ENCODE peak calls at places on chromosomes 2 and 18, in ten cellular contexts. F is omental fat pad; K is astrocyte of the spinal cord; W is stimulated activated CD8-positive, alpha-beta memory T cell treated with anti-CD3 and anti-CD28 coated beads, Interleukin-12 subunit alpha, Interleukin-12 subunit beta, amount 100 ng/mL, for 4 hours; Z is AG20443; P is pulmonary artery endothelial cell; T is NCI-H748 treated with DMSO at 0.1 percent for 48 hours; A is foreskin fibroblast; M is NCI-H2081; G is AG04450. U is an unnamed sample.

GRCh38 chr2:235504459-235505200 is 10.8 kb downstream of the AGAP1 start:
- DNase-seq in K (no peak), W (no peak), A (no peak), T (no peak), P (no peak), Z (no peak), M (no peak), G (no peak), F (no peak), U (peak; percentile 44)

GRCh38 chr2:238403632-238404405 is 22.9 kb upstream of the ASB1 start:
- DNase-seq in G (no peak), P (no peak), K (no peak), T (no peak), A (no peak), M (no peak), W (no peak), F (no peak), Z (no peak), U (no peak)

GRCh38 chr18:74375999-74376398 is 60.4 kb downstream of the C18orf63 start:
- DNase-seq in T (no peak), W (no peak), P (no peak), F (no peak), K (no peak), M (no peak), Z (peak; percentile 45), G (no peak), A (peak; percentile 54), U (no peak)

GRCh38 chr2:864501-865106 is 86.0 kb upstream of the SNTG2 start:
- DNase-seq in W (no peak), K (no peak), F (no peak), G (no peak), T (no peak), A (no peak), P (no peak), Z (no peak), M (no peak), U (no peak)

GRCh38 chr18:55485666-55486065 is 102.3 kb downstream of the TCF4 start:
- DNase-seq in Z (peak; percentile 56), A (peak; percentile 40), T (no peak), F (no peak), G (no peak), K (peak; percentile 79), M (no peak), W (no peak), P (no peak), U (no peak)

GRCh38 chr2:11813951-11814350 is 67.5 kb downstream of the LPIN1 start:
- DNase-seq in F (no peak), W (no peak), A (no peak), M (no peak), P (no peak), G (no peak), T (no peak), K (no peak), Z (no peak), U (no peak)

GRCh38 chr2:101120124-101120996 is 30.8 kb downstream of the TBC1D8 start:
- DNase-seq in W (no peak), K (peak; percentile 61), G (no peak), M (no peak), P (peak; percentile 63), T (no peak), F (peak; percentile 45), Z (peak; percentile 42), A (peak; percentile 97), U (peak; percentile 90)

GRCh38 chr2:188414412-188414811 is 122.7 kb downstream of the GULP1 start:
- DNase-seq in A (peak; percentile 14), K (peak; percentile 53), Z (no peak), M (no peak), P (no peak), W (no peak), F (no peak), G (no peak), T (no peak), U (no peak)

GRCh38 chr2:82790277-82791021 is 1668.6 kb downstream of the SUCLG1 start:
- DNase-seq in A (peak; percentile 49), P (no peak), K (peak; percentile 6), W (no peak), M (no peak), Z (peak; percentile 36), T (no peak), G (peak; percentile 8), F (no peak), U (peak; percentile 71)

GRCh38 chr2:239467956-239468490 is 67.2 kb upstream of the HDAC4 start:
- DNase-seq in A (no peak), P (no peak), G (no peak), K (no peak), Z (no peak), F (no peak), M (no peak), T (no peak), W (no peak), U (no peak)

GRCh38 chr2:28224648-28225471 is 167.8 kb upstream of the FOSL2 start:
- DNase-seq in Z (peak; percentile 73), G (peak; percentile 79), T (no peak), K (peak; percentile 94), P (no peak), M (no peak), W (no peak), F (no peak), A (peak; percentile 85), U (peak; percentile 93)

GRCh38 chr2:43609304-43609883 is 13.6 kb upstream of the THADA start:
- DNase-seq in A (peak; percentile 39), Z (peak; percentile 63), G (no peak), P (peak; percentile 3), F (no peak), K (peak; percentile 41), W (no peak), M (peak; percentile 71), T (peak; percentile 25), U (peak; percentile 68)

GRCh38 chr18:79713341-79713740 is 33.7 kb downstream of the CTDP1 start:
- DNase-seq in W (no peak), A (no peak), K (no peak), Z (no peak), F (no peak), M (no peak), P (no peak), G (no peak), T (no peak), U (no peak)

GRCh38 chr2:240611601-240612210 is 13.6 kb upstream of the GPR35 start:
- DNase-seq in T (no peak), Z (no peak), W (no peak), A (no peak), K (no peak), M (no peak), P (no peak), F (no peak), G (no peak), U (no peak)

GRCh38 chr18:75896865-75897264 is 469.4 kb upstream of the SMIM21 start:
- DNase-seq in K (no peak), W (no peak), G (no peak), T (peak; percentile 76), Z (peak; percentile 24), P (no peak), F (no peak), M (peak; percentile 82), A (no peak), U (no peak)

GRCh38 chr2:26847663-26848335 is at the start of gene DPYSL5:
- DNase-seq in T (peak; percentile 90), K (no peak), Z (no peak), P (no peak), G (no peak), W (no peak), M (peak; percentile 90), F (no peak), A (no peak), U (no peak)

GRCh38 chr2:46964835-46965560 is 49.4 kb upstream of the MCFD2 start:
- DNase-seq in F (no peak), G (no peak), K (peak; percentile 45), W (no peak), A (no peak), M (no peak), P (no peak), Z (peak; percentile 32), T (no peak), U (no peak)

GRCh38 chr18:3794537-3795348 is 344.8 kb downstream of the TGIF1 start:
- DNase-seq in G (peak; percentile 89), M (no peak), T (no peak), Z (peak; percentile 38), P (peak; percentile 97), K (peak; percentile 96), A (peak; percentile 57), W (no peak), F (no peak), U (peak; percentile 91)